ENCODE peak calls at places on chromosomes 5 and 9, in five cellular contexts. W, C, A, S and D are unnamed samples.

GRCh38 chr5:54942064-54942778 is 43.2 kb downstream of the ESM1 start:
- DNase-seq in W (no peak), C (no peak), A (no peak), S (no peak), D (no peak)

GRCh38 chr5:157558681-157559080 is 16.9 kb downstream of the ADAM19 start:
- DNase-seq in W (no peak), C (no peak), A (no peak), S (no peak), D (no peak)

GRCh38 chr9:118829334-118829733 is 539.9 kb downstream of the BRINP1 start:
- DNase-seq in W (peak; percentile 5), C (no peak), A (no peak), S (no peak), D (no peak)

GRCh38 chr5:17217421-17218352 is at the start of gene BASP1:
- DNase-seq in W (peak; percentile 84), C (peak; percentile 80), A (no peak), S (peak; percentile 97), D (peak; percentile 85)

GRCh38 chr9:107712390-107712789 is 222.8 kb upstream of the KLF4 start:
- DNase-seq in W (no peak), C (no peak), A (no peak), S (no peak), D (no peak)

GRCh38 chr9:38706493-38706892 is 13.4 kb downstream of the FAM240B start:
- DNase-seq in W (no peak), C (no peak), A (no peak), S (no peak), D (no peak)

GRCh38 chr9:128882677-128883590 is 1.0 kb downstream of the LRRC8A start:
- DNase-seq in W (peak; percentile 47), C (no peak), A (peak; percentile 66), S (peak; percentile 80), D (no peak)

GRCh38 chr5:113058706-113059226 is 82.2 kb downstream of the DCP2 start:
- DNase-seq in W (peak; percentile 65), C (no peak), A (no peak), S (no peak), D (no peak)

GRCh38 chr9:125428060-125428481 is 166.4 kb downstream of the GAPVD1 start:
- DNase-seq in W (peak; percentile 49), C (no peak), A (peak; percentile 85), S (no peak), D (no peak)

GRCh38 chr9:133880851-133881634 is 111.1 kb downstream of the VAV2 start:
- DNase-seq in W (peak; percentile 62), C (no peak), A (no peak), S (no peak), D (no peak)

GRCh38 chr9:22416692-22417060 is 29.9 kb upstream of the DMRTA1 start:
- DNase-seq in W (no peak), C (no peak), A (no peak), S (no peak), D (no peak)

GRCh38 chr9:86600291-86600690 is 246.1 kb upstream of the TUT7 start:
- DNase-seq in W (no peak), C (no peak), A (no peak), S (no peak), D (no peak)

GRCh38 chr5:123035950-123036390 is 555 bp downstream of the PPIC start:
- DNase-seq in W (peak; percentile 79), C (peak; percentile 83), A (peak; percentile 11), S (peak; percentile 78), D (peak; percentile 44)

GRCh38 chr5:130316971-130317421 is 412.7 kb downstream of the CHSY3 start:
- DNase-seq in W (no peak), C (no peak), A (no peak), S (no peak), D (no peak)

GRCh38 chr5:100777680-100778281 is 125.3 kb downstream of the ST8SIA4 start:
- DNase-seq in W (no peak), C (no peak), A (peak; percentile 1), S (no peak), D (no peak)

GRCh38 chr9:78235296-78235770 is 542 bp upstream of the CEP78 start:
- DNase-seq in W (peak; percentile 17), C (no peak), A (no peak), S (no peak), D (no peak)

GRCh38 chr5:73022480-73023169 is 66.8 kb downstream of the FCHO2 start:
- DNase-seq in W (no peak), C (no peak), A (no peak), S (no peak), D (peak; percentile 12)

GRCh38 chr5:5704352-5704751 is 281.9 kb downstream of the ICE1 start:
- DNase-seq in W (no peak), C (no peak), A (no peak), S (no peak), D (no peak)

GRCh38 chr5:8773091-8773615 is 772.7 kb downstream of the SEMA5A start:
- DNase-seq in W (no peak), C (no peak), A (no peak), S (no peak), D (no peak)

GRCh38 chr9:80797841-80798688 is 891.3 kb downstream of the TLE1 start:
- DNase-seq in W (peak; percentile 63), C (peak; percentile 91), A (no peak), S (no peak), D (peak; percentile 52)

GRCh38 chr9:4739587-4740372 is 1.2 kb downstream of the AK3 start:
- DNase-seq in W (peak; percentile 25), C (no peak), A (peak; percentile 47), S (no peak), D (no peak)

GRCh38 chr5:61449756-61450155 is 117.7 kb downstream of the ZSWIM6 start:
- DNase-seq in W (no peak), C (no peak), A (no peak), S (no peak), D (no peak)

GRCh38 chr5:181223729-181224389 is 778 bp downstream of the TRIM41 start:
- DNase-seq in W (peak; percentile 85), C (peak; percentile 83), A (no peak), S (no peak), D (no peak)
- TF ChIP-seq POLR2AphosphoS5 in W (peak; percentile 2), C (no peak), A (no peak), S (no peak), D (no peak)

GRCh38 chr5:96198673-96199072 is 234.4 kb downstream of the PCSK1 start:
- DNase-seq in W (no peak), C (no peak), A (no peak), S (no peak), D (no peak)
- H3K27ac ChIP-seq in W (no peak overlapping the region), C (no peak overlapping the region), A (no peak overlapping the region), S (peak overlapping the region; percentile 39), D (no peak overlapping the region)

GRCh38 chr5:110343616-110344015 is 382.9 kb downstream of the TMEM232 start:
- DNase-seq in W (no peak), C (no peak), A (no peak), S (no peak), D (no peak)

GRCh38 chr5:110342683-110343082 is 383.8 kb downstream of the TMEM232 start:
- DNase-seq in W (no peak), C (no peak), A (no peak), S (no peak), D (no peak)

GRCh38 chr5:110339399-110339798 is 387.1 kb downstream of the TMEM232 start:
- DNase-seq in W (no peak), C (no peak), A (no peak), S (no peak), D (no peak)

GRCh38 chr5:110335361-110336046 is 391.0 kb downstream of the TMEM232 start:
- DNase-seq in W (no peak), C (no peak), A (no peak), S (no peak), D (no peak)

GRCh38 chr5:110338336-110339083 is 388.0 kb downstream of the TMEM232 start:
- DNase-seq in W (no peak), C (no peak), A (no peak), S (no peak), D (no peak)
- TF ChIP-seq POLR2AphosphoS5 in W (no peak), C (peak; percentile 78), A (no peak), S (no peak), D (no peak)

GRCh38 chr5:80623911-80624457 is 30.5 kb upstream of the MSH3 start:
- DNase-seq in W (no peak), C (no peak), A (no peak), S (no peak), D (no peak)
- H3K27ac ChIP-seq in W (no peak overlapping the region), C (no peak overlapping the region), A (no peak overlapping the region), S (peak overlapping the region; percentile 5), D (peak overlapping the region; percentile 23)

GRCh38 chr9:94168203-94169000 is 84.1 kb downstream of the PTPDC1 start:
- DNase-seq in W (no peak), C (no peak), A (no peak), S (no peak), D (no peak)

GRCh38 chr9:94167376-94167775 is 83.1 kb downstream of the PTPDC1 start:
- DNase-seq in W (no peak), C (no peak), A (no peak), S (no peak), D (no peak)

GRCh38 chr9:94165592-94166236 is 81.5 kb downstream of the PTPDC1 start:
- DNase-seq in W (peak; percentile 99), C (peak; percentile 99), A (peak; percentile 99), S (peak; percentile 100), D (peak; percentile 98)

GRCh38 chr9:94166237-94167054 is 82.2 kb downstream of the PTPDC1 start:
- DNase-seq in W (peak; percentile 95), C (peak; percentile 99), A (peak; percentile 99), S (peak; percentile 98), D (peak; percentile 98)

DNA sequence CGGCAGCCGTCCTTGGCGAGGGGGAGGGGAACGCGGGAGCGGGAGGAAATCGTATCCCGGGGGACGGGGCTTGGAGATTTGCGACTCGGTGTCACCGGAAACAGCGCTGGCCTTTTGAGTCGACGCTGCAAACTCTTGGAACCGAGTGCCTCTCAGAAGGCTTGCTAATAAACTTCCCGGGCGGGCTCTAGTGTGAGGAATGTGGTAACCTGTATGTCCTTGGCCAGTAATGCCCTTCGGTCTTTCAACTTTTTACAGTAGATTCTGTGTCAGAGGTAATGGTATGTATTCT is 82.7 kb downstream of the PTPDC1 start:
- DNase-seq in W (no peak), C (no peak), A (no peak), S (no peak), D (no peak)
- TF ChIP-seq POLR2AphosphoS5 in W (no peak), C (no peak), A (no peak), S (no peak), D (no peak)

GRCh38 chr5:179915406-179915935 is 7.8 kb upstream of the TBC1D9B start:
- DNase-seq in W (no peak), C (no peak), A (no peak), S (no peak), D (no peak)

GRCh38 chr5:179913461-179913860 is 5.8 kb upstream of the TBC1D9B start:
- DNase-seq in W (no peak), C (no peak), A (no peak), S (peak; percentile 40), D (no peak)

GRCh38 chr5:179914032-179914755 is 6.5 kb upstream of the TBC1D9B start:
- DNase-seq in W (no peak), C (no peak), A (peak; percentile 49), S (peak; percentile 38), D (peak; percentile 48)

GRCh38 chr5:179912386-179912785 is 4.7 kb upstream of the TBC1D9B start:
- DNase-seq in W (no peak), C (no peak), A (no peak), S (peak; percentile 48), D (no peak)

GRCh38 chr5:179912951-179913350 is 5.3 kb upstream of the TBC1D9B start:
- DNase-seq in W (no peak), C (no peak), A (no peak), S (peak; percentile 71), D (peak; percentile 74)
- H3K27ac ChIP-seq in W (no peak overlapping the region), C (no peak overlapping the region), A (no peak overlapping the region), S (no peak overlapping the region), D (peak overlapping the region; percentile 18)

GRCh38 chr5:35229076-35230042 is 928 bp downstream of the PRLR start:
- DNase-seq in W (peak; percentile 66), C (no peak), A (no peak), S (no peak), D (peak; percentile 22)
- TF ChIP-seq POLR2AphosphoS5 in W (no peak), C (no peak), A (no peak), S (no peak), D (no peak)